ENCODE peak calls at places on chromosomes 12 and 14, in eight cellular contexts. D, K, M, Z, B, C, Y and N are unnamed samples.

GRCh38 chr12:6180300-6181051 is 19.7 kb upstream of the CD9 start:
- DNase-seq in D (no peak), K (peak; percentile 44), M (no peak), Z (peak; percentile 84), B (no peak), C (no peak), Y (peak; percentile 76), N (no peak)

GRCh38 chr12:11171953-11172675 is 1.1 kb downstream of the SMIM10L1 start:
- DNase-seq in D (no peak), K (no peak), M (peak; percentile 4), Z (no peak), B (peak; percentile 22), C (no peak), Y (no peak), N (no peak)

GRCh38 chr12:49198431-49199155 is 9.7 kb upstream of the TUBA1A start:
- DNase-seq in D (no peak), K (no peak), M (no peak), Z (peak; percentile 49), B (peak; percentile 66), C (no peak), Y (no peak), N (peak; percentile 61)

GRCh38 chr12:12975322-12976077 is 23.5 kb upstream of the GPRC5D start:
- DNase-seq in D (no peak), K (no peak), M (no peak), Z (no peak), B (peak; percentile 54), C (no peak), Y (no peak), N (no peak)

GRCh38 chr14:76131071-76131985 is 20.4 kb upstream of the GPATCH2L start:
- DNase-seq in D (no peak), K (no peak), M (no peak), Z (no peak), B (peak; percentile 31), C (no peak), Y (no peak), N (no peak)

GRCh38 chr14:59677771-59678211 is 101.2 kb upstream of the CCDC175 start:
- DNase-seq in D (no peak), K (no peak), M (peak; percentile 57), Z (no peak), B (no peak), C (no peak), Y (no peak), N (no peak)

GRCh38 chr12:42410345-42410744 is 84.4 kb downstream of the PPHLN1 start:
- DNase-seq in D (no peak), K (no peak), M (no peak), Z (no peak), B (no peak), C (no peak), Y (no peak), N (no peak)

GRCh38 chr14:79161576-79161975 is 991.4 kb downstream of the NRXN3 start:
- DNase-seq in D (no peak), K (no peak), M (no peak), Z (no peak), B (peak; percentile 80), C (no peak), Y (no peak), N (peak; percentile 2)

GRCh38 chr12:94266796-94267529 is 118.6 kb downstream of the PLXNC1 start:
- DNase-seq in D (no peak), K (no peak), M (peak; percentile 93), Z (no peak), B (no peak), C (no peak), Y (no peak), N (no peak)

GRCh38 chr12:94109154-94109553 is 39.2 kb upstream of the PLXNC1 start:
- DNase-seq in D (no peak), K (no peak), M (no peak), Z (no peak), B (no peak), C (no peak), Y (no peak), N (no peak)

GRCh38 chr12:93886533-93887511 is 209.6 kb downstream of the CRADD start:
- DNase-seq in D (no peak), K (no peak), M (peak; percentile 94), Z (no peak), B (no peak), C (no peak), Y (no peak), N (no peak)

DNA sequence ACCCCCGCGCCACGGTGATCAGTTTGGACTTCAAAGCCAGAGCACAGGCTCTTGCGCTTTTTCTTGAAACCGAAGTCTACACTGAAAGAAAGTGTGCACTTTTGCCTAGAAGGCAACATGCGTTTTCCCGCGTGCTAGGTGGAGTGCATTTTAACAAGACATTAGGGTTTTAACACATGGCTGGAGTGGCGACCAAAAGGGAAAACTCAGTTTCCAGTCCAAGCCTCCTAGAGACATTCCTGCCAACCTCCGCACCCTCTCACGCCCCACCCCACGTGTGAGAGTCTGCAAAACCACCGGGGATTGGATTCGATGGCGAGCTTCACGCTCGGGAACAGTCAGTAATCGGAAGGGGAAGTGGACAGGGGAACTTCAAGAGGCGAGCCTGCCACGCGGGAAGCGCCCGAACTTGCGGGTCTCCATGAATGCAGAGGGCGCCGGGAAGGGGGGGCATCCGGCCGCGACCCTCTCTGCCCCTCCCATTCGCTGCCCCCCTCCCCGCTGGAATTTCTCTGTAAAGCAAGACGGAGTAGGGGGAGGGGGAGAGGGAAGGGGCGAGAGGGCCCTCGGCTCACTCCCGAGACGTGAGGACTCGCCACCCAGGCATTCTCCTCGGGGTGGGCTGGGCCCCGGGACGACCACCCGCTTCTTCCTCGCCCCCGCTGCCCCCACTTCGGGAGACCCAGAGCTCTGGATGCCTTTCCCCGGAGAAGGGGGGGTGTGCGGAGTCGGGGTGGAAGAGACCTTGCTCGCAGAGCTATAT is 2.7 kb upstream of the CCND2 start:
- DNase-seq in D (peak; percentile 87), K (peak; percentile 38), M (no peak), Z (no peak), B (peak; percentile 74), C (peak; percentile 67), Y (peak; percentile 78), N (no peak)
- H3K4me3 ChIP-seq in D (peak overlapping the region; percentile 22), K (peak overlapping the region; percentile 59), M (no peak overlapping the region), Z (peak overlapping the region; percentile 43), B (peak overlapping the region; percentile 82), C (peak overlapping the region; percentile 66), Y (peak overlapping the region; percentile 77), N (no peak overlapping the region)

GRCh38 chr12:23222801-23223200 is 597.8 kb downstream of the ETNK1 start:
- DNase-seq in D (no peak), K (no peak), M (no peak), Z (no peak), B (no peak), C (no peak), Y (no peak), N (no peak)

GRCh38 chr12:23217716-23218115 is 592.7 kb downstream of the ETNK1 start:
- DNase-seq in D (no peak), K (no peak), M (no peak), Z (no peak), B (no peak), C (no peak), Y (no peak), N (no peak)

GRCh38 chr12:23221926-23222325 is 597.0 kb downstream of the ETNK1 start:
- DNase-seq in D (no peak), K (no peak), M (no peak), Z (no peak), B (no peak), C (no peak), Y (no peak), N (no peak)

GRCh38 chr12:23217158-23217557 is 592.2 kb downstream of the ETNK1 start:
- DNase-seq in D (no peak), K (no peak), M (no peak), Z (no peak), B (no peak), C (no peak), Y (no peak), N (no peak)

GRCh38 chr12:23221066-23221465 is 596.1 kb downstream of the ETNK1 start:
- DNase-seq in D (no peak), K (no peak), M (no peak), Z (no peak), B (peak; percentile 44), C (no peak), Y (no peak), N (no peak)
- TF ChIP-seq CTCF in D (no peak), K (no peak), M (no peak), Z (no peak), B (peak; percentile 62), C (peak; percentile 34), Y (no peak), N (peak; percentile 33)

GRCh38 chr14:69069020-69069421 is 83.9 kb downstream of the DCAF5 start:
- DNase-seq in D (no peak), K (no peak), M (peak; percentile 80), Z (no peak), B (no peak), C (no peak), Y (no peak), N (no peak)
- H3K36me3 ChIP-seq in D (no peaks in the 10 kb centered on the region), K (no peaks in the 10 kb centered on the region), M (peaks cover 3% of the 10 kb centered on the region), Z (no peaks in the 10 kb centered on the region), B (no peaks in the 10 kb centered on the region), C (peaks cover 2% of the 10 kb centered on the region), Y (peaks cover 41% of the 10 kb centered on the region), N (no peaks in the 10 kb centered on the region)

GRCh38 chr14:96417254-96417653 is 25.3 kb downstream of the AK7 start:
- DNase-seq in D (no peak), K (no peak), M (no peak), Z (no peak), B (no peak), C (no peak), Y (no peak), N (no peak)
- H3K4me3 ChIP-seq in D (no peak overlapping the region), K (no peak overlapping the region), M (no peak overlapping the region), Z (no peak overlapping the region), B (no peak overlapping the region), C (no peak overlapping the region), Y (no peak overlapping the region), N (no peak overlapping the region)

GRCh38 chr12:52121848-52122838 is 42.6 kb downstream of the SMIM41 start:
- DNase-seq in D (no peak), K (peak; percentile 42), M (no peak), Z (peak; percentile 72), B (peak; percentile 85), C (peak; percentile 70), Y (peak; percentile 82), N (no peak)

GRCh38 chr12:52122904-52123303 is 43.4 kb downstream of the SMIM41 start:
- DNase-seq in D (no peak), K (no peak), M (no peak), Z (no peak), B (no peak), C (no peak), Y (peak; percentile 36), N (no peak)

GRCh38 chr12:52120951-52121847 is 41.7 kb downstream of the SMIM41 start:
- DNase-seq in D (no peak), K (no peak), M (no peak), Z (no peak), B (no peak), C (no peak), Y (no peak), N (no peak)

GRCh38 chr12:52125499-52125900 is 46.0 kb downstream of the SMIM41 start:
- DNase-seq in D (no peak), K (no peak), M (no peak), Z (no peak), B (peak; percentile 56), C (no peak), Y (peak; percentile 31), N (no peak)

GRCh38 chr12:52119398-52120254 is 40.1 kb downstream of the SMIM41 start:
- DNase-seq in D (no peak), K (no peak), M (no peak), Z (no peak), B (peak; percentile 93), C (peak; percentile 79), Y (no peak), N (no peak)
- TF ChIP-seq CTCF in D (peak; percentile 77), K (peak; percentile 45), M (peak; percentile 56), Z (no peak), B (peak; percentile 89), C (peak; percentile 92), Y (peak; percentile 65), N (peak; percentile 77)